ENCODE peak calls at places on chromosomes 16 and 17, in nine cellular contexts. G is progenitor cell of endocrine pancreas, L is caudate nucleus, V is HT-29, Y is thoracic aorta, X is SJCRH30, D is B cell, I is left lung, J is T-helper 1 cell. F is an unnamed sample.

GRCh38 chr16:66592241-66592640 is 12.3 kb upstream of the CMTM3 start:
- DNase-seq in G (no peak), L (no peak), V (no peak), Y (no peak), X (no peak), D (no peak), I (no peak), J (no peak), F (no peak)

GRCh38 chr17:46876353-46876887 is 25.0 kb downstream of the WNT9B start:
- DNase-seq in G (peak; percentile 28), L (no peak), V (peak; percentile 79), Y (no peak), X (no peak), D (peak; percentile 22), I (no peak), J (no peak), F (peak; percentile 55)

GRCh38 chr16:69485816-69486215 is 61.4 kb downstream of the CYB5B start:
- DNase-seq in G (no peak), L (no peak), V (no peak), Y (no peak), X (no peak), D (no peak), I (no peak), J (no peak), F (no peak)

GRCh38 chr16:73546351-73546845 is 498.5 kb upstream of the ZFHX3 start:
- DNase-seq in G (no peak), L (no peak), V (no peak), Y (no peak), X (no peak), D (no peak), I (no peak), J (no peak), F (peak; percentile 37)

GRCh38 chr16:67525176-67525860 is 3.3 kb upstream of the RIPOR1 start:
- DNase-seq in G (no peak), L (no peak), V (no peak), Y (no peak), X (no peak), D (peak; percentile 11), I (no peak), J (no peak), F (no peak)

GRCh38 chr17:8532021-8532420 is 96.3 kb downstream of the NDEL1 start:
- DNase-seq in G (no peak), L (no peak), V (peak; percentile 22), Y (no peak), X (no peak), D (no peak), I (no peak), J (no peak), F (no peak)

GRCh38 chr17:34981538-34982241 is 1.4 kb downstream of the LIG3 start:
- DNase-seq in G (no peak), L (no peak), V (peak; percentile 52), Y (no peak), X (no peak), D (no peak), I (no peak), J (no peak), F (peak; percentile 28)

GRCh38 chr17:52724578-52724977 is 566.1 kb upstream of the CA10 start:
- DNase-seq in G (no peak), L (no peak), V (no peak), Y (no peak), X (no peak), D (no peak), I (no peak), J (no peak), F (peak; percentile 73)

F was measured in mesendoderm.